ENCODE peak calls at places on chromosomes 1 and 21, in seven cellular contexts. One of them, this sample, is unnamed.

GRCh38 chr21:43269461-43269860 is 100.7 kb downstream of the CRYAA start:
- DNase-seq in HAP-1: peak; percentile 59
- DNase-seq in GM06990: peak; percentile 28
- DNase-seq in SK-N-SH: no peak
- DNase-seq in stomach: no peak
- DNase-seq in IMR-90: no peak
- DNase-seq in CD8-positive, alpha-beta memory T cell: peak; percentile 24
- DNase-seq in this sample: peak; percentile 28

GRCh38 chr1:52423055-52423454 is 18.7 kb downstream of the PRPF38A start:
- DNase-seq in HAP-1: no peak
- DNase-seq in GM06990: no peak
- DNase-seq in SK-N-SH: no peak
- DNase-seq in stomach: no peak
- DNase-seq in IMR-90: no peak
- DNase-seq in CD8-positive, alpha-beta memory T cell: no peak
- DNase-seq in this sample: no peak

GRCh38 chr1:5617179-5618015 is 374.8 kb downstream of the NPHP4 start:
- DNase-seq in HAP-1: no peak
- DNase-seq in GM06990: no peak
- DNase-seq in SK-N-SH: no peak
- DNase-seq in stomach: no peak
- DNase-seq in IMR-90: no peak
- DNase-seq in CD8-positive, alpha-beta memory T cell: no peak
- DNase-seq in this sample: no peak

GRCh38 chr1:29519733-29520132 is 283.4 kb downstream of the PTPRU start:
- DNase-seq in HAP-1: no peak
- DNase-seq in GM06990: no peak
- DNase-seq in SK-N-SH: no peak
- DNase-seq in stomach: peak; percentile 13
- DNase-seq in IMR-90: no peak
- DNase-seq in CD8-positive, alpha-beta memory T cell: no peak
- DNase-seq in this sample: no peak

GRCh38 chr21:46179708-46180078 is 4.6 kb downstream of the SPATC1L start:
- DNase-seq in HAP-1: no peak
- DNase-seq in GM06990: no peak
- DNase-seq in SK-N-SH: no peak
- DNase-seq in stomach: no peak
- DNase-seq in IMR-90: no peak
- DNase-seq in CD8-positive, alpha-beta memory T cell: no peak
- DNase-seq in this sample: no peak

GRCh38 chr1:216793303-216793702 is 70.1 kb upstream of the ESRRG start:
- DNase-seq in HAP-1: no peak
- DNase-seq in GM06990: no peak
- DNase-seq in SK-N-SH: no peak
- DNase-seq in stomach: no peak
- DNase-seq in IMR-90: no peak
- DNase-seq in CD8-positive, alpha-beta memory T cell: no peak
- DNase-seq in this sample: no peak

GRCh38 chr1:233253231-233254038 is 42.1 kb downstream of the PCNX2 start:
- DNase-seq in HAP-1: peak; percentile 52
- DNase-seq in GM06990: no peak
- DNase-seq in SK-N-SH: no peak
- DNase-seq in stomach: no peak
- DNase-seq in IMR-90: no peak
- DNase-seq in CD8-positive, alpha-beta memory T cell: no peak
- DNase-seq in this sample: no peak

GRCh38 chr1:152034654-152035405 is 2.0 kb downstream of the S100A11 start:
- DNase-seq in HAP-1: peak; percentile 84
- DNase-seq in GM06990: peak; percentile 60
- DNase-seq in SK-N-SH: peak; percentile 49
- DNase-seq in stomach: peak; percentile 61
- DNase-seq in IMR-90: peak; percentile 59
- DNase-seq in CD8-positive, alpha-beta memory T cell: peak; percentile 32
- DNase-seq in this sample: peak; percentile 75

GRCh38 chr1:72186733-72187307 is 95.5 kb downstream of the NEGR1 start:
- DNase-seq in HAP-1: no peak
- DNase-seq in GM06990: no peak
- DNase-seq in SK-N-SH: peak; percentile 5
- DNase-seq in stomach: no peak
- DNase-seq in IMR-90: peak; percentile 38
- DNase-seq in CD8-positive, alpha-beta memory T cell: no peak
- DNase-seq in this sample: no peak

GRCh38 chr1:24181619-24182018 is 5.5 kb downstream of the IFNLR1 start:
- DNase-seq in HAP-1: no peak
- DNase-seq in GM06990: no peak
- DNase-seq in SK-N-SH: no peak
- DNase-seq in stomach: no peak
- DNase-seq in IMR-90: no peak
- DNase-seq in CD8-positive, alpha-beta memory T cell: no peak
- DNase-seq in this sample: no peak

GRCh38 chr21:42214921-42215320 is 4.0 kb upstream of the ABCG1 start:
- DNase-seq in HAP-1: no peak
- DNase-seq in GM06990: no peak
- DNase-seq in SK-N-SH: no peak
- DNase-seq in stomach: peak; percentile 10
- DNase-seq in IMR-90: no peak
- DNase-seq in CD8-positive, alpha-beta memory T cell: no peak
- DNase-seq in this sample: no peak

GRCh38 chr1:198125995-198126758 is 30.6 kb upstream of the NEK7 start:
- DNase-seq in HAP-1: peak; percentile 42
- DNase-seq in GM06990: no peak
- DNase-seq in SK-N-SH: no peak
- DNase-seq in stomach: no peak
- DNase-seq in IMR-90: peak; percentile 79
- DNase-seq in CD8-positive, alpha-beta memory T cell: no peak
- DNase-seq in this sample: no peak

GRCh38 chr1:229027158-229027557 is 243.8 kb upstream of the RAB4A start:
- DNase-seq in HAP-1: no peak
- DNase-seq in GM06990: no peak
- DNase-seq in SK-N-SH: no peak
- DNase-seq in stomach: no peak
- DNase-seq in IMR-90: no peak
- DNase-seq in CD8-positive, alpha-beta memory T cell: no peak
- DNase-seq in this sample: no peak

GRCh38 chr1:20233394-20233793 is 47.1 kb upstream of the PLA2G2C start:
- DNase-seq in HAP-1: no peak
- DNase-seq in GM06990: no peak
- DNase-seq in SK-N-SH: peak; percentile 55
- DNase-seq in stomach: no peak
- DNase-seq in IMR-90: peak; percentile 38
- DNase-seq in CD8-positive, alpha-beta memory T cell: no peak
- DNase-seq in this sample: peak; percentile 33

GRCh38 chr1:77874804-77875445 is 13.5 kb upstream of the NEXN start:
- DNase-seq in HAP-1: no peak
- DNase-seq in GM06990: no peak
- DNase-seq in SK-N-SH: no peak
- DNase-seq in stomach: no peak
- DNase-seq in IMR-90: peak; percentile 74
- DNase-seq in CD8-positive, alpha-beta memory T cell: no peak
- DNase-seq in this sample: no peak

GRCh38 chr1:100736766-100737165 is 17.2 kb downstream of the VCAM1 start:
- DNase-seq in HAP-1: no peak
- DNase-seq in GM06990: no peak
- DNase-seq in SK-N-SH: no peak
- DNase-seq in stomach: no peak
- DNase-seq in IMR-90: peak; percentile 83
- DNase-seq in CD8-positive, alpha-beta memory T cell: no peak
- DNase-seq in this sample: no peak

GRCh38 chr1:69058454-69058853 is 509.3 kb upstream of the LRRC7 start:
- DNase-seq in HAP-1: peak; percentile 59
- DNase-seq in GM06990: no peak
- DNase-seq in SK-N-SH: no peak
- DNase-seq in stomach: no peak
- DNase-seq in IMR-90: no peak
- DNase-seq in CD8-positive, alpha-beta memory T cell: no peak
- DNase-seq in this sample: no peak
- H3K4me3 ChIP-seq in HAP-1: no peak overlapping the region
- H3K4me3 ChIP-seq in GM06990: no peak overlapping the region
- H3K4me3 ChIP-seq in SK-N-SH: no peak overlapping the region
- H3K4me3 ChIP-seq in stomach: no peak overlapping the region
- H3K4me3 ChIP-seq in IMR-90: no peak overlapping the region
- H3K4me3 ChIP-seq in CD8-positive, alpha-beta memory T cell: no peak overlapping the region
- H3K4me3 ChIP-seq in this sample: no peak overlapping the region

GRCh38 chr1:47209091-47209490 is 19.3 kb upstream of the PDZK1IP1 start:
- DNase-seq in HAP-1: peak; percentile 23
- DNase-seq in GM06990: no peak
- DNase-seq in SK-N-SH: no peak
- DNase-seq in stomach: no peak
- DNase-seq in IMR-90: no peak
- DNase-seq in CD8-positive, alpha-beta memory T cell: no peak
- DNase-seq in this sample: no peak
- H3K27me3 ChIP-seq in HAP-1: no peaks in the 10 kb centered on the region
- H3K27me3 ChIP-seq in GM06990: peaks cover 4% of the 10 kb centered on the region
- H3K27me3 ChIP-seq in SK-N-SH: peaks cover 8% of the 10 kb centered on the region
- H3K27me3 ChIP-seq in stomach: no peaks in the 10 kb centered on the region
- H3K27me3 ChIP-seq in IMR-90: peaks cover 17% of the 10 kb centered on the region
- H3K27me3 ChIP-seq in CD8-positive, alpha-beta memory T cell: no peaks in the 10 kb centered on the region
- H3K27me3 ChIP-seq in this sample: no peaks in the 10 kb centered on the region

GRCh38 chr1:61951731-61952585 is 209.7 kb downstream of the PATJ start:
- DNase-seq in HAP-1: no peak
- DNase-seq in GM06990: no peak
- DNase-seq in SK-N-SH: no peak
- DNase-seq in stomach: no peak
- DNase-seq in IMR-90: peak; percentile 28
- DNase-seq in CD8-positive, alpha-beta memory T cell: no peak
- DNase-seq in this sample: no peak
- H3K4me3 ChIP-seq in HAP-1: no peak overlapping the region
- H3K4me3 ChIP-seq in GM06990: no peak overlapping the region
- H3K4me3 ChIP-seq in SK-N-SH: no peak overlapping the region
- H3K4me3 ChIP-seq in stomach: no peak overlapping the region
- H3K4me3 ChIP-seq in IMR-90: no peak overlapping the region
- H3K4me3 ChIP-seq in CD8-positive, alpha-beta memory T cell: no peak overlapping the region
- H3K4me3 ChIP-seq in this sample: no peak overlapping the region

GRCh38 chr1:47998396-47998990 is 1.3 kb upstream of the TRABD2B start:
- DNase-seq in HAP-1: no peak
- DNase-seq in GM06990: no peak
- DNase-seq in SK-N-SH: no peak
- DNase-seq in stomach: no peak
- DNase-seq in IMR-90: no peak
- DNase-seq in CD8-positive, alpha-beta memory T cell: no peak
- DNase-seq in this sample: no peak
- H3K27me3 ChIP-seq in HAP-1: peaks cover 8% of the 10 kb centered on the region
- H3K27me3 ChIP-seq in GM06990: peaks cover 5% of the 10 kb centered on the region
- H3K27me3 ChIP-seq in SK-N-SH: peaks cover 4% of the 10 kb centered on the region
- H3K27me3 ChIP-seq in stomach: peaks cover 6% of the 10 kb centered on the region
- H3K27me3 ChIP-seq in IMR-90: peaks cover 30% of the 10 kb centered on the region
- H3K27me3 ChIP-seq in CD8-positive, alpha-beta memory T cell: peaks cover 17% of the 10 kb centered on the region
- H3K27me3 ChIP-seq in this sample: peaks cover 3% of the 10 kb centered on the region

GRCh38 chr1:43818691-43819090 is 111.4 kb downstream of the ST3GAL3 start:
- DNase-seq in HAP-1: no peak
- DNase-seq in GM06990: no peak
- DNase-seq in SK-N-SH: no peak
- DNase-seq in stomach: no peak
- DNase-seq in IMR-90: no peak
- DNase-seq in CD8-positive, alpha-beta memory T cell: no peak
- DNase-seq in this sample: no peak
- H3K4me3 ChIP-seq in HAP-1: no peak overlapping the region
- H3K4me3 ChIP-seq in GM06990: no peak overlapping the region
- H3K4me3 ChIP-seq in SK-N-SH: no peak overlapping the region
- H3K4me3 ChIP-seq in stomach: no peak overlapping the region
- H3K4me3 ChIP-seq in IMR-90: no peak overlapping the region
- H3K4me3 ChIP-seq in CD8-positive, alpha-beta memory T cell: no peak overlapping the region
- H3K4me3 ChIP-seq in this sample: no peak overlapping the region

DNA sequence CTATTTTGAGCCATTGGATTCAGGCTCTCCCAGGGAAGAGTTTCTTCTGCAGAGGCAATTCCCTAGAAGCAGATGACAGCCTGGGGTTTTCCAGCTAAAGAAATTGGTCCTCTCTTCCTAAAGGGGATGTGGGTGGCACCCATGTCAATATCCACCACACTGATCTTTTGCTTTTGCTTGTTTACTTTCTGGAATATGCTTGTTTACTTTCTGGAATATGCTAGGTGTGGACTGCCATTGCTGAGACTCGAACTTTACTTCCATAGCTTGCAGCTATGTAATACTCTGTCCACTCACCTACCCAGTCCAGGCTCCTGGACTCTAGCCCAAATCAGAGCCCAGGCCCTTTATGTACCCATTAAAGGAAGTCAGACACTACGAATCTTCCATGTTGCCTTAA is 92.1 kb upstream of the SMYD2 start:
- DNase-seq in HAP-1: no peak
- DNase-seq in GM06990: no peak
- DNase-seq in SK-N-SH: no peak
- DNase-seq in stomach: no peak
- DNase-seq in IMR-90: no peak
- DNase-seq in CD8-positive, alpha-beta memory T cell: no peak
- DNase-seq in this sample: no peak
- H3K27me3 ChIP-seq in HAP-1: peaks cover 28% of the 10 kb centered on the region
- H3K27me3 ChIP-seq in GM06990: no peaks in the 10 kb centered on the region
- H3K27me3 ChIP-seq in SK-N-SH: peaks cover 27% of the 10 kb centered on the region
- H3K27me3 ChIP-seq in stomach: no peaks in the 10 kb centered on the region
- H3K27me3 ChIP-seq in IMR-90: peaks cover 49% of the 10 kb centered on the region
- H3K27me3 ChIP-seq in CD8-positive, alpha-beta memory T cell: peaks cover 10% of the 10 kb centered on the region
- H3K27me3 ChIP-seq in this sample: peaks cover 4% of the 10 kb centered on the region